ENCODE peak calls at places on chromosome 2, in eight cellular contexts. X is stimulated activated CD4-positive, alpha-beta T cell treated with anti-CD3 and anti-CD28 coated beads, Interleukin-4, amount 100 ng/mL, for 48 hours; Z is NCI-H1092 treated with DMSO at 0.1 percent for 48 hours; Q is NCI-H345; K is cardiac muscle cell; V is lower leg skin; W is hepatic stellate cell; U is MCF 10A. A is an unnamed sample.

GRCh38 chr2:1645761-1646476 is 98.4 kb downstream of the PXDN start:
- DNase-seq in X (no peak), Z (no peak), Q (no peak), K (no peak), V (no peak), W (no peak), U (no peak), A (peak; percentile 49)

GRCh38 chr2:48346124-48346536 is 183.8 kb upstream of the STON1 start:
- DNase-seq in X (no peak), Z (no peak), Q (no peak), K (no peak), V (no peak), W (peak; percentile 26), U (peak; percentile 73), A (peak; percentile 40)

GRCh38 chr2:26757873-26758789 is 6.0 kb upstream of the SLC35F6 start:
- DNase-seq in X (no peak), Z (no peak), Q (no peak), K (no peak), V (no peak), W (peak; percentile 63), U (peak; percentile 98), A (no peak)

GRCh38 chr2:204791230-204791629 is 246.0 kb downstream of the PARD3B start:
- DNase-seq in X (no peak), Z (no peak), Q (no peak), K (no peak), V (no peak), W (no peak), U (no peak), A (no peak)

GRCh38 chr2:190927257-190927656 is 46.6 kb downstream of the GLS start:
- DNase-seq in X (no peak), Z (no peak), Q (no peak), K (no peak), V (no peak), W (peak; percentile 9), U (no peak), A (no peak)

GRCh38 chr2:191245869-191246531 is 796 bp downstream of the MYO1B start:
- DNase-seq in X (peak; percentile 17), Z (peak; percentile 28), Q (peak; percentile 68), K (peak; percentile 83), V (peak; percentile 94), W (peak; percentile 50), U (peak; percentile 81), A (peak; percentile 75)

GRCh38 chr2:11862049-11862448 is 115.6 kb downstream of the LPIN1 start:
- DNase-seq in X (no peak), Z (no peak), Q (no peak), K (no peak), V (no peak), W (no peak), U (no peak), A (no peak)

GRCh38 chr2:189413249-189413648 is 28.0 kb upstream of the WDR75 start:
- DNase-seq in X (no peak), Z (no peak), Q (no peak), K (no peak), V (no peak), W (no peak), U (no peak), A (no peak)

GRCh38 chr2:210370562-210370961 is 55.6 kb upstream of the MYL1 start:
- DNase-seq in X (no peak), Z (no peak), Q (no peak), K (no peak), V (no peak), W (no peak), U (no peak), A (no peak)

GRCh38 chr2:181456660-181457120 is 496 bp upstream of the ITGA4 start:
- DNase-seq in X (peak; percentile 51), Z (no peak), Q (no peak), K (peak; percentile 11), V (peak; percentile 85), W (peak; percentile 31), U (no peak), A (peak; percentile 61)

GRCh38 chr2:133566967-133567645 is 1.2 kb downstream of the NCKAP5 start:
- DNase-seq in X (no peak), Z (no peak), Q (no peak), K (peak; percentile 56), V (peak; percentile 86), W (peak; percentile 77), U (peak; percentile 10), A (peak; percentile 76)

GRCh38 chr2:120684691-120685402 is 50.8 kb upstream of the GLI2 start:
- DNase-seq in X (no peak), Z (no peak), Q (no peak), K (no peak), V (no peak), W (peak; percentile 73), U (no peak), A (no peak)

GRCh38 chr2:96088340-96089335 is 27.7 kb downstream of the ADRA2B start:
- DNase-seq in X (no peak), Z (peak; percentile 39), Q (no peak), K (no peak), V (peak; percentile 79), W (no peak), U (no peak), A (peak; percentile 9)

GRCh38 chr2:29920130-29920577 is 1.2 kb downstream of the ALK start:
- DNase-seq in X (peak; percentile 19), Z (no peak), Q (no peak), K (peak; percentile 93), V (no peak), W (peak; percentile 51), U (no peak), A (peak; percentile 78)

GRCh38 chr2:219025637-219026585 is 15.4 kb downstream of the CFAP65 start:
- DNase-seq in X (no peak), Z (no peak), Q (no peak), K (no peak), V (no peak), W (no peak), U (no peak), A (no peak)

GRCh38 chr2:106296182-106296815 is 102.2 kb upstream of the UXS1 start:
- DNase-seq in X (no peak), Z (no peak), Q (no peak), K (no peak), V (no peak), W (no peak), U (no peak), A (no peak)

GRCh38 chr2:217849154-217849553 is 153.6 kb downstream of the TNS1 start:
- DNase-seq in X (no peak), Z (no peak), Q (no peak), K (no peak), V (no peak), W (no peak), U (peak; percentile 5), A (peak; percentile 11)

GRCh38 chr2:219557791-219558785 is 13.3 kb downstream of the OBSL1 start:
- DNase-seq in X (no peak), Z (no peak), Q (no peak), K (no peak), V (no peak), W (no peak), U (no peak), A (peak; percentile 23)

GRCh38 chr2:85308951-85309555 is 18.7 kb downstream of the TGOLN2 start:
- DNase-seq in X (no peak), Z (peak; percentile 72), Q (peak; percentile 24), K (no peak), V (peak; percentile 88), W (no peak), U (no peak), A (peak; percentile 70)

GRCh38 chr2:196990092-196990491 is 63.6 kb upstream of the PGAP1 start:
- DNase-seq in X (no peak), Z (no peak), Q (no peak), K (no peak), V (no peak), W (no peak), U (no peak), A (no peak)

GRCh38 chr2:119225084-119225864 is 1.6 kb downstream of the STEAP3 start:
- DNase-seq in X (no peak), Z (no peak), Q (peak; percentile 32), K (no peak), V (no peak), W (no peak), U (no peak), A (no peak)

A was measured in left ventricle myocardium superior.